ENCODE peak calls at places on chromosomes 3 and 15, in seven cellular contexts. R is stimulated activated naive CD8-positive, alpha-beta T cell treated with anti-CD3 and anti-CD28 coated beads, Interleukin-15, Interleukin-2, amounts not matched to agents 100 U/mL and 50 U/mL, for 24 hours; I is hippocampal formation; H is GM23248; G is Karpas-422; J is GM13977; L is heart right ventricle. W is an unnamed sample.

GRCh38 chr15:77821188-77821958 is 188.7 kb upstream of the LINGO1 start:
- DNase-seq in R (peak; percentile 62), I (peak; percentile 66), H (peak; percentile 79), G (peak; percentile 82), J (peak; percentile 83), L (peak; percentile 48), W (peak; percentile 52)

GRCh38 chr3:139281512-139282196 is 62.2 kb upstream of the MRPS22 start:
- DNase-seq in R (no peak), I (no peak), H (peak; percentile 91), G (no peak), J (no peak), L (no peak), W (no peak)

GRCh38 chr3:68060186-68060585 is 405.8 kb upstream of the SUCLG2 start:
- DNase-seq in R (no peak), I (no peak), H (no peak), G (no peak), J (no peak), L (no peak), W (no peak)

GRCh38 chr3:12632523-12632922 is 31.4 kb downstream of the RAF1 start:
- DNase-seq in R (no peak), I (no peak), H (no peak), G (no peak), J (no peak), L (no peak), W (no peak)

GRCh38 chr3:126245811-126246727 is 65.7 kb upstream of the ALDH1L1 start:
- DNase-seq in R (peak; percentile 33), I (peak; percentile 26), H (peak; percentile 75), G (peak; percentile 79), J (no peak), L (peak; percentile 56), W (no peak)

GRCh38 chr3:51024765-51025681 is 350.3 kb downstream of the DOCK3 start:
- DNase-seq in R (peak; percentile 45), I (no peak), H (no peak), G (no peak), J (no peak), L (no peak), W (no peak)

GRCh38 chr3:53796161-53796560 is 50.1 kb downstream of the CHDH start:
- DNase-seq in R (no peak), I (peak; percentile 56), H (no peak), G (no peak), J (no peak), L (peak; percentile 63), W (no peak)

GRCh38 chr3:134917631-134918030 is 122.6 kb downstream of the EPHB1 start:
- DNase-seq in R (no peak), I (no peak), H (peak; percentile 26), G (no peak), J (no peak), L (no peak), W (no peak)

GRCh38 chr15:50426428-50426827 is 2.2 kb downstream of the USP8 start:
- DNase-seq in R (no peak), I (no peak), H (no peak), G (no peak), J (no peak), L (no peak), W (no peak)

GRCh38 chr15:95503640-95504225 is 826.8 kb upstream of the NR2F2 start:
- DNase-seq in R (no peak), I (no peak), H (no peak), G (no peak), J (peak; percentile 49), L (no peak), W (no peak)

GRCh38 chr3:138673641-138674040 is 65.1 kb downstream of the FAIM start:
- DNase-seq in R (no peak), I (no peak), H (peak; percentile 6), G (no peak), J (no peak), L (no peak), W (no peak)

W was measured in pancreas.